ENCODE peak calls at places on chromosomes 2 and 18, in four cellular contexts. J, U, W and G are unnamed samples.

GRCh38 chr2:51695531-51695930 is 663.6 kb upstream of the NRXN1 start:
- DNase-seq in J (no peak), U (no peak), W (no peak), G (no peak)

GRCh38 chr2:128306081-128306930 is 12.4 kb downstream of the HS6ST1 start:
- DNase-seq in J (peak; percentile 39), U (no peak), W (no peak), G (no peak)

GRCh38 chr2:25714740-25715139 is 41.4 kb upstream of the DTNB start:
- DNase-seq in J (no peak), U (no peak), W (no peak), G (no peak)

GRCh38 chr2:223113161-223113560 is 61.2 kb downstream of the KCNE4 start:
- DNase-seq in J (no peak), U (no peak), W (no peak), G (no peak)

GRCh38 chr2:151264157-151264835 is 2.6 kb upstream of the RBM43 start:
- DNase-seq in J (no peak), U (no peak), W (no peak), G (no peak)

GRCh38 chr2:43790118-43790517 is 16.3 kb downstream of the DYNC2LI1 start:
- DNase-seq in J (no peak), U (no peak), W (no peak), G (no peak)

GRCh38 chr2:165743442-165743841 is 50.6 kb downstream of the GALNT3 start:
- DNase-seq in J (no peak), U (no peak), W (peak; percentile 5), G (no peak)

GRCh38 chr2:45170191-45170975 is 161.1 kb upstream of the SIX2 start:
- DNase-seq in J (no peak), U (no peak), W (no peak), G (no peak)

GRCh38 chr2:231926180-231926741 is at the start of gene NPPC:
- DNase-seq in J (peak; percentile 56), U (peak; percentile 39), W (no peak), G (peak; percentile 81)

GRCh38 chr2:47250576-47251403 is 95.7 kb upstream of the STPG4 start:
- DNase-seq in J (no peak), U (no peak), W (no peak), G (no peak)

GRCh38 chr2:214558341-214558740 is 147.5 kb downstream of the VWC2L start:
- DNase-seq in J (no peak), U (no peak), W (no peak), G (no peak)

GRCh38 chr2:88637464-88637863 is 10.2 kb upstream of the EIF2AK3 start:
- DNase-seq in J (no peak), U (no peak), W (no peak), G (no peak)

GRCh38 chr2:85353876-85354285 is 447 bp downstream of the RETSAT start:
- DNase-seq in J (peak; percentile 67), U (no peak), W (no peak), G (no peak)

GRCh38 chr2:49360051-49360767 is 205.9 kb upstream of the FSHR start:
- DNase-seq in J (no peak), U (no peak), W (no peak), G (no peak)

DNA sequence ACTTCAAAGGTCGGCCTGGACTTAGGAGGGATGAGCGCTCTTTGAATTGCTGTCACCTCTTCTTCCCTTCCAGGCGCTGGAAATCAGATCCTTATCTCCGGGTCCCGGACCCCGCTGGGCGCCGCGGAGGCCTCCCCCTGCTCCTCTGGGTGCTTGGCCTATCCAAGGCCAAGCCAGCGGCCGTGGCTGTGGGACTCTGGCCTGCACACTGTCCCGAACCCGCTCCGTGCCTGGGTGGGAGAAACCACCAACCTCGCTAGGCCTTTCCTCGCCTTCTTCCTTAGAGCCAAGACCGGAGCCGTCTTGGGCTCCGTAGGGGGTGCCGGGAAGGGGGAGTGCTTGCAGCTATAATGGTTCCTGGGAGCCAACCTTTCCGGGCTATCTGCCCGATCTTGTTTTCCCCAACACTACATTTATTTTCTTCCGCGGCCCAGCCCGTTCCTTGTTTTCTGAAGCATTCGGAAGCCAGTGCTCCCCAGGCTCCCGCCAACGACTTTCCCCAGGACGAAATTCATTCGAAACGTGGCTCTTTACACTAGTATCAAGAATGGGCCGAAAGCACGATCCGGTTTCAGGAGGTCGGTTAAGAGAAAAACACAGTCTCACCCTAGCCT is 2.4 kb downstream of the OSR1 start:
- DNase-seq in J (no peak), U (no peak), W (no peak), G (no peak)
- TF ChIP-seq SPI1 in J (no peak), U (no peak), W (no peak), G (no peak)

DNA sequence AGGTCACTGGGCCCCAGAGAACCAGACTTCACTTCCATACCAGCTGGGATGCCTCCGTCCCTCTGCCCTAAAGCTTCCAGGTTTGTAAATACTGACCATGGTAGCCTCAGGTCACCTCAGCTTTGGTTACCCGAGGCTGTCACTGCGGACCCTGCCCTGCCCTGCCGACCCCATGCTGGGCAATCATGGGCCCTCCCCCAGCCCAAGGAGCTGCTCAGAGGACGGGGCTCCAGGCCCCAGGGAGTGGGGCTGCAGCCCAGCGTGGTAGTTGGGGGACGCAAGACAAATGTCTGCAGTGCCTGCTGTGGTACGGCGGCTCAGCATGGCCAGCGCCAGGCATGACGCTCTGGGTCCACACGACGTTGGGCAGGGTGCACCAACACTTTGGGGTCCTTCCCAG is 25.3 kb downstream of the RAMP1 start:
- DNase-seq in J (no peak), U (no peak), W (no peak), G (no peak)
- TF ChIP-seq SPI1 in J (no peak), U (no peak), W (no peak), G (no peak)

DNA sequence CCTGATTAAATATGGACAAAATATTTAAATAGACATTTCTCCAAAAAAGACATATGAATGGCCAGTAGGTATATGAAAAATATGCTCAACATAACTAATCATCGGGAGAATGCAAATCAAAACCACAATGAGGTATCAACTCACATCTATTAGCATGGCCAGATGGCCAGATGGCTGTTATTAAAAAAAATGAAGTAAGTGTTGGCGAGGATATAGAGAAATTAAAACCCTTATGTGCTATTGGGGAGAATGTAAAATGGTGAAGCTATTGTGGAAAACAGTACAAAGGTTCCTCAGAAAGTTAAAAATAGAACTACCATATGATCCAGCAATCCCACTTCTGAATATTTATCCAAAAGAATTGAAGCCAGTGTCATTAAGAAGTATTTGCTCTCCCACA is 272.3 kb upstream of the ZNF804A start:
- DNase-seq in J (no peak), U (no peak), W (no peak), G (no peak)
- TF ChIP-seq SPI1 in J (no peak), U (no peak), W (no peak), G (no peak)

DNA sequence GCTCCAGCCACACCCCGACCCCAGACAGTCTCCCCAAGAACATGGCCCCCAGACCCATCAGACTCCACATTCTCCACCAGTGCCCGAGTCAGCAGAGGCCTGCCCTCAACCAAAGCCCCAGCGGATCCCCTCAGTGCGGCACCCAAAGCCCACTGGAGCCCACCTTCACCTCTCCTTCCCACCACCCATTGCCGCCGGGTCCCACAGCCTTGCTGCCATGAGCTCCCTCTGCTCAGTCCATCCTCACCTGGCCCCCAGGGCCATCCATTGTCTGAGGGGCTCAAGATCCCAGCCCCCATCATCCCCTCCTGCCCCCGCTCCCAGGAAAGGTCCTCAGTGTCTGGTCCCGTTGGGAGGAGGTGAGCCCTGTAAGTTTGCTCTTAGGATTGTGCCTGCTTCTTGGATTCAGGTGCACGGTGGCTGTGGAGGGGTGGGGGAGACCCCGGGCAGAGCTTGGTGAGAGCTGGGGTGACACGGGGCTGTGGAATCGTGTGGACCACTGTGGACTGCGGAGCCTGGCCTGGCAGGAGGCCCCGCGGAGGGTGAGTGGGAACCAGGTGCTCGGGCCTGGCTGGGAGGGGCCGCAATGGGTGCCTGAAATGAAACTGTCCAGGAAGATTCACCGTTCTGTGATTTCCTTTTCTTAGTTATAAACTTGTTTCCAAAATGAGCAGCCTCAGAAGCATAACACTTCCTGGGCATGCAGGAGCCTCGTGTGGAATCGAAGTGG is 32.7 kb upstream of the GPC1 start:
- DNase-seq in J (no peak), U (no peak), W (no peak), G (no peak)
- TF ChIP-seq SPI1 in J (no peak), U (no peak), W (no peak), G (no peak)

DNA sequence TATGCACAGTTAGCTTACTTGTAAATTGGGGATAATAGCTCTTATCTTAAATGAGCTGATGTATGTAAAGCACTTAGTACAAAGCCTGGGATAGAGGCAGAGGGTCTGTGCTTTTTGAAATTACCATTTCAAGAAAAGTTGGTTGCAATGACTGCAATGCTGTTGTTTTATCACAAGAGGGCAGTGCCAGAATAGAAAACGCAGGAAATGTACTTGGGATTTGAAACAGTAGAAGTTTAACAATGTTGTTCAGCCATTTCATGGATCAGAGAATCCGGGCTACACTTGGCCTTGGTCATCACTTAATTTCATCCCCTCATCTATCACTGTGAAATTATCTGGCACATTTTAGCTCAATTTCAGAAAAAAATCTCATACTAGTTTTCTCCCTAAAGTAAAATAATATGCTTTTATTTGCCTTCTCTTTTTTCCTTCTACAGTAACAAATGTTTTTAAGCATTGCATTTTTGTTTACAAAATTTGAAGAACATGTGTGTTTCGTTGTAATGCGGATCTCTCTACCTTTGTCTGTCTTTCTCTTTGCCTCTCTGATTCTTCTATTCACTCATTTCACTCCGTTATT is 70.9 kb downstream of the RAPGEF4 start:
- DNase-seq in J (peak; percentile 30), U (no peak), W (no peak), G (peak; percentile 8)
- TF ChIP-seq SPI1 in J (no peak), U (no peak), W (no peak), G (no peak)

GRCh38 chr18:2030647-2031046 is 540.7 kb downstream of the METTL4 start:
- DNase-seq in J (no peak), U (no peak), W (no peak), G (no peak)
- TF ChIP-seq SPI1 in J (no peak), U (no peak), W (no peak), G (no peak)

GRCh38 chr2:23383087-23383486 is 1.9 kb upstream of the KLHL29 start:
- DNase-seq in J (no peak), U (no peak), W (no peak), G (no peak)

GRCh38 chr2:23381084-23381483 is 3.9 kb upstream of the KLHL29 start:
- DNase-seq in J (no peak), U (no peak), W (peak; percentile 44), G (no peak)

GRCh38 chr2:23379220-23379695 is 5.7 kb upstream of the KLHL29 start:
- DNase-seq in J (no peak), U (no peak), W (peak; percentile 94), G (no peak)

GRCh38 chr2:23380562-23381065 is 4.4 kb upstream of the KLHL29 start:
- DNase-seq in J (no peak), U (no peak), W (peak; percentile 82), G (no peak)

GRCh38 chr2:23381498-23381897 is 3.5 kb upstream of the KLHL29 start:
- DNase-seq in J (no peak), U (no peak), W (no peak), G (no peak)
- TF ChIP-seq SPI1 in J (no peak), U (no peak), W (no peak), G (no peak)

GRCh38 chr2:227888289-227888688 is 16.9 kb downstream of the DAW1 start:
- DNase-seq in J (no peak), U (no peak), W (no peak), G (no peak)
- TF ChIP-seq SPI1 in J (no peak), U (no peak), W (no peak), G (no peak)

DNA sequence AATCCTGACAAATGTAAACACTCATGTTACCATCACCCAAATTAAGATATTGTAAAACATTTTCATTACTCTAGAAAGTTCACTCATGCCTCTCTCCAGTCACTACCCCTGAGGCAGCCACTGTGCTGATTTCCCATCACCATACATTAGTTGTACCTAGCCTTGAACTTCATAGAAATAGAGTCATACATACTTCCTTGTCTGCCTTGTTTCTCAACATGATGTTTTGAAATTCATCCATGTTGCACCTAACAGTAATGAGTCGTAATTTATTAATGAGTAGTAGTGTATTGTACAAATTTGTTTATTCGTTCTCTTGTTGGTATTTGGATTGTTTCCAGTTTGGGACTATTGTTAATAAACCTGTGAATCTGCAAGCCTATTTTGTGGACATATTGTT is 49.0 kb upstream of the TWSG1 start:
- DNase-seq in J (no peak), U (no peak), W (no peak), G (no peak)
- TF ChIP-seq SPI1 in J (no peak), U (no peak), W (no peak), G (no peak)